ENCODE peak calls at places on chromosome 21, in nine cellular contexts. One of them, this sample, is unnamed.

GRCh38 chr21:34936874-34937563 is 112.1 kb downstream of the RUNX1 start:
- DNase-seq in AG09309: no peak
- DNase-seq in natural killer cell: no peak
- DNase-seq in astrocyte: no peak
- DNase-seq in fibroblast of lung: no peak
- DNase-seq in heart right ventricle: no peak
- DNase-seq in upper lobe of right lung: no peak
- DNase-seq in AG09319: no peak
- DNase-seq in heart left ventricle: no peak
- DNase-seq in this sample: no peak

GRCh38 chr21:38614558-38614957 is 116.3 kb upstream of the ERG start:
- DNase-seq in heart left ventricle: no peak
- DNase-seq in AG09319: no peak
- DNase-seq in AG09309: no peak
- DNase-seq in astrocyte: no peak
- DNase-seq in upper lobe of right lung: no peak
- DNase-seq in natural killer cell: no peak
- DNase-seq in heart right ventricle: no peak
- DNase-seq in fibroblast of lung: no peak
- DNase-seq in this sample: no peak

GRCh38 chr21:35071347-35071746 is 22.2 kb upstream of the RUNX1 start:
- DNase-seq in upper lobe of right lung: no peak
- DNase-seq in astrocyte: no peak
- DNase-seq in AG09319: no peak
- DNase-seq in AG09309: no peak
- DNase-seq in heart left ventricle: no peak
- DNase-seq in fibroblast of lung: no peak
- DNase-seq in natural killer cell: no peak
- DNase-seq in heart right ventricle: no peak
- DNase-seq in this sample: no peak

GRCh38 chr21:42193131-42193671 is 25.7 kb upstream of the ABCG1 start:
- DNase-seq in AG09309: no peak
- DNase-seq in AG09319: no peak
- DNase-seq in heart right ventricle: no peak
- DNase-seq in natural killer cell: peak
- DNase-seq in fibroblast of lung: peak
- DNase-seq in heart left ventricle: no peak
- DNase-seq in astrocyte: peak
- DNase-seq in upper lobe of right lung: no peak
- DNase-seq in this sample: no peak

GRCh38 chr21:38831526-38832467 is 26.1 kb downstream of the ETS2 start:
- DNase-seq in AG09319: peak
- DNase-seq in natural killer cell: peak
- DNase-seq in heart right ventricle: peak
- DNase-seq in fibroblast of lung: peak
- DNase-seq in AG09309: peak
- DNase-seq in upper lobe of right lung: no peak
- DNase-seq in heart left ventricle: peak
- DNase-seq in astrocyte: peak
- DNase-seq in this sample: peak

GRCh38 chr21:32626633-32627196 is 14.5 kb upstream of the CFAP298 start:
- DNase-seq in natural killer cell: no peak
- DNase-seq in upper lobe of right lung: no peak
- DNase-seq in heart right ventricle: no peak
- DNase-seq in fibroblast of lung: peak
- DNase-seq in AG09309: peak
- DNase-seq in heart left ventricle: no peak
- DNase-seq in astrocyte: peak
- DNase-seq in AG09319: peak
- DNase-seq in this sample: no peak

GRCh38 chr21:20617130-20617529 is 381.1 kb upstream of the NCAM2 start:
- DNase-seq in heart right ventricle: no peak
- DNase-seq in heart left ventricle: no peak
- DNase-seq in astrocyte: no peak
- DNase-seq in natural killer cell: no peak
- DNase-seq in fibroblast of lung: no peak
- DNase-seq in AG09309: no peak
- DNase-seq in upper lobe of right lung: no peak
- DNase-seq in AG09319: no peak
- DNase-seq in this sample: no peak

GRCh38 chr21:20822559-20823133 is 175.6 kb upstream of the NCAM2 start:
- DNase-seq in astrocyte: no peak
- DNase-seq in fibroblast of lung: no peak
- DNase-seq in upper lobe of right lung: no peak
- DNase-seq in natural killer cell: no peak
- DNase-seq in heart right ventricle: no peak
- DNase-seq in AG09309: no peak
- DNase-seq in AG09319: no peak
- DNase-seq in heart left ventricle: no peak
- DNase-seq in this sample: no peak

GRCh38 chr21:44348861-44349260 is 4.6 kb upstream of the TRPM2 start:
- DNase-seq in AG09319: no peak
- DNase-seq in astrocyte: no peak
- DNase-seq in heart right ventricle: no peak
- DNase-seq in natural killer cell: no peak
- DNase-seq in fibroblast of lung: no peak
- DNase-seq in heart left ventricle: no peak
- DNase-seq in AG09309: no peak
- DNase-seq in upper lobe of right lung: peak
- DNase-seq in this sample: no peak

GRCh38 chr21:17780539-17780938 is 38.6 kb downstream of the C21orf91 start:
- DNase-seq in heart right ventricle: no peak
- DNase-seq in AG09319: no peak
- DNase-seq in fibroblast of lung: peak
- DNase-seq in upper lobe of right lung: no peak
- DNase-seq in heart left ventricle: no peak
- DNase-seq in astrocyte: peak
- DNase-seq in AG09309: no peak
- DNase-seq in natural killer cell: no peak
- DNase-seq in this sample: peak

GRCh38 chr21:29155118-29155932 is 24.9 kb downstream of the MAP3K7CL start:
- DNase-seq in natural killer cell: no peak
- DNase-seq in fibroblast of lung: peak
- DNase-seq in AG09309: peak
- DNase-seq in astrocyte: peak
- DNase-seq in upper lobe of right lung: peak
- DNase-seq in AG09319: peak
- DNase-seq in heart left ventricle: peak
- DNase-seq in heart right ventricle: peak
- DNase-seq in this sample: no peak

GRCh38 chr21:25862596-25862995 is 127.8 kb downstream of the GABPA start:
- DNase-seq in fibroblast of lung: peak
- DNase-seq in heart left ventricle: no peak
- DNase-seq in heart right ventricle: no peak
- DNase-seq in AG09309: no peak
- DNase-seq in upper lobe of right lung: no peak
- DNase-seq in AG09319: no peak
- DNase-seq in natural killer cell: no peak
- DNase-seq in astrocyte: peak
- DNase-seq in this sample: peak

GRCh38 chr21:15343066-15343465 is 278.3 kb upstream of the NRIP1 start:
- DNase-seq in heart left ventricle: no peak
- DNase-seq in AG09309: no peak
- DNase-seq in upper lobe of right lung: no peak
- DNase-seq in heart right ventricle: no peak
- DNase-seq in AG09319: no peak
- DNase-seq in astrocyte: peak
- DNase-seq in fibroblast of lung: peak
- DNase-seq in natural killer cell: no peak
- DNase-seq in this sample: no peak

GRCh38 chr21:22096314-22096713 is 1098.1 kb downstream of the NCAM2 start:
- DNase-seq in heart left ventricle: no peak
- DNase-seq in natural killer cell: no peak
- DNase-seq in fibroblast of lung: no peak
- DNase-seq in AG09319: no peak
- DNase-seq in heart right ventricle: no peak
- DNase-seq in astrocyte: no peak
- DNase-seq in AG09309: no peak
- DNase-seq in upper lobe of right lung: no peak
- DNase-seq in this sample: no peak

GRCh38 chr21:38267991-38268858 is 11.4 kb downstream of the KCNJ15 start:
- DNase-seq in astrocyte: no peak
- DNase-seq in heart right ventricle: no peak
- DNase-seq in natural killer cell: no peak
- DNase-seq in fibroblast of lung: no peak
- DNase-seq in AG09319: no peak
- DNase-seq in heart left ventricle: no peak
- DNase-seq in AG09309: no peak
- DNase-seq in upper lobe of right lung: no peak
- DNase-seq in this sample: peak

GRCh38 chr21:35020446-35020845 is 28.7 kb downstream of the RUNX1 start:
- DNase-seq in AG09309: no peak
- DNase-seq in astrocyte: no peak
- DNase-seq in natural killer cell: no peak
- DNase-seq in fibroblast of lung: no peak
- DNase-seq in heart right ventricle: no peak
- DNase-seq in upper lobe of right lung: no peak
- DNase-seq in AG09319: no peak
- DNase-seq in heart left ventricle: no peak
- DNase-seq in this sample: no peak

GRCh38 chr21:16775056-16775455 is 737.8 kb upstream of the CXADR start:
- DNase-seq in heart right ventricle: no peak
- DNase-seq in upper lobe of right lung: no peak
- DNase-seq in fibroblast of lung: no peak
- DNase-seq in astrocyte: no peak
- DNase-seq in heart left ventricle: no peak
- DNase-seq in AG09309: no peak
- DNase-seq in AG09319: no peak
- DNase-seq in natural killer cell: no peak
- DNase-seq in this sample: no peak

GRCh38 chr21:37060296-37060695 is 12.6 kb downstream of the PIGP start:
- DNase-seq in natural killer cell: no peak
- DNase-seq in AG09309: peak
- DNase-seq in AG09319: peak
- DNase-seq in astrocyte: peak
- DNase-seq in heart right ventricle: peak
- DNase-seq in upper lobe of right lung: peak
- DNase-seq in fibroblast of lung: peak
- DNase-seq in heart left ventricle: peak
- DNase-seq in this sample: no peak
- TF ChIP-seq CTCF in natural killer cell: no peak
- TF ChIP-seq CTCF in AG09309: peak
- TF ChIP-seq CTCF in AG09319: peak
- TF ChIP-seq CTCF in astrocyte: peak
- TF ChIP-seq CTCF in heart right ventricle: peak
- TF ChIP-seq CTCF in upper lobe of right lung: no peak
- TF ChIP-seq CTCF in fibroblast of lung: peak
- TF ChIP-seq CTCF in heart left ventricle: no peak
- TF ChIP-seq CTCF in this sample: no peak

DNA sequence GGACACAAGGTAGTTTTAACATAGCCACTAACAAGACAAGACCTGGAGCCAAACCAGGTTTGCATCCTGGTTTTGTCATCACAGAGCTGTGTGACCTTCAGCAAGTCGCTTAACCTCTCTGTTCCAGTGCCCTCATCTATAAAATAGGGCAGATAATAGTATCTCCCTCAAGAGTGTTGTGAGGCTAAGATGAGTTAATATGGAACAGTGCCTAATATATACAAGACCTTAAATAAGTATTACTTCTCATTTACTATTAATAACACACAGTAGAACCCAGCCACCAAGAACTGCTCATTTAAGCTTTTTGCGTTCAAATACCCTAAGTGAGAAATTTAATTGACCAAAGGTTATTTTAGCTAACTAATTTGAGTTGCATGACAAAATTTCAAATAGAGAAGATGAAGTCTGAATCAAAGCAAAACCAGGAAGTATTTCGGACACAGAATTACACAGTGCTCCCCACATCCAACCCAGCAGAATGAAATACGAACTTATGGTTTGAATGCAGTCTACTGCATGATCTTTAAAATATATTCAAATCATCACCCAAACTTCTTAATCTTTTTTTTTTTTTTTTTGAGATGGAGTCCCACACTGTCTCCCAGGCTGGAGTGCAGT is 123.9 kb upstream of the KRTAP19-8 start:
- DNase-seq in fibroblast of lung: no peak
- DNase-seq in AG09319: no peak
- DNase-seq in heart right ventricle: no peak
- DNase-seq in heart left ventricle: no peak
- DNase-seq in astrocyte: no peak
- DNase-seq in upper lobe of right lung: no peak
- DNase-seq in AG09309: no peak
- DNase-seq in natural killer cell: no peak
- DNase-seq in this sample: no peak
- TF ChIP-seq CTCF in fibroblast of lung: no peak
- TF ChIP-seq CTCF in AG09319: no peak
- TF ChIP-seq CTCF in heart right ventricle: no peak
- TF ChIP-seq CTCF in heart left ventricle: no peak
- TF ChIP-seq CTCF in astrocyte: no peak
- TF ChIP-seq CTCF in upper lobe of right lung: no peak
- TF ChIP-seq CTCF in AG09309: no peak
- TF ChIP-seq CTCF in natural killer cell: no peak
- TF ChIP-seq CTCF in this sample: no peak

DNA sequence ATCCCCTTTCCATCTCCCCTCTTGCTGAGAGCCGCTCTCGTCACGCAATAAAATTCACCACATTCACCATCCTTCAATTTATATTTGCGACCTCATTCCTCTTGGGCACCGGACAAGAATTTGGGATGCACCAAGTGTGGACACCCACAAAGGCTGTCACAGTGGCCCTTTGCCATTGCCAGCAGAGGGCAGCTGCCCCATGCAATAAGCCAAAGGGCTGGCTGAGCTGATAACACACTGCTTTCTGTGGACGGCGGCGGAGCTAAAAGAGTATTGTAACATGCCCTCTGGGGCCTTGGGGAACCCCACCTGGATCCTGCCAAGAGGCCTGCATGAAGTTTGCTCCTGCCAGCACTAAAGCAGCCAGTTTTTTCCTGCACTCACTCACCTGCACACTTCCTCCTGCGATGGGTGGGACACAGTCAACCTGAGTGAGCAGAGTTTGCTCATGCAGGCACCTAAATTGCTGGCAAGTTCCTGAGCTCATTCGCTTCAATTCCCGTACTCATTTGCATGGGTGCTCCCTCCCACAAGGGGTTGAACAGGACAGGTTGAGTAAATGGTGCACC is 792.3 kb upstream of the ADAMTS5 start:
- DNase-seq in AG09319: no peak
- DNase-seq in AG09309: no peak
- DNase-seq in upper lobe of right lung: peak
- DNase-seq in astrocyte: no peak
- DNase-seq in fibroblast of lung: no peak
- DNase-seq in natural killer cell: no peak
- DNase-seq in heart right ventricle: peak
- DNase-seq in heart left ventricle: peak
- DNase-seq in this sample: no peak
- TF ChIP-seq CTCF in AG09319: peak
- TF ChIP-seq CTCF in AG09309: peak
- TF ChIP-seq CTCF in upper lobe of right lung: peak
- TF ChIP-seq CTCF in astrocyte: no peak
- TF ChIP-seq CTCF in fibroblast of lung: no peak
- TF ChIP-seq CTCF in natural killer cell: no peak
- TF ChIP-seq CTCF in heart right ventricle: peak
- TF ChIP-seq CTCF in heart left ventricle: peak
- TF ChIP-seq CTCF in this sample: no peak

DNA sequence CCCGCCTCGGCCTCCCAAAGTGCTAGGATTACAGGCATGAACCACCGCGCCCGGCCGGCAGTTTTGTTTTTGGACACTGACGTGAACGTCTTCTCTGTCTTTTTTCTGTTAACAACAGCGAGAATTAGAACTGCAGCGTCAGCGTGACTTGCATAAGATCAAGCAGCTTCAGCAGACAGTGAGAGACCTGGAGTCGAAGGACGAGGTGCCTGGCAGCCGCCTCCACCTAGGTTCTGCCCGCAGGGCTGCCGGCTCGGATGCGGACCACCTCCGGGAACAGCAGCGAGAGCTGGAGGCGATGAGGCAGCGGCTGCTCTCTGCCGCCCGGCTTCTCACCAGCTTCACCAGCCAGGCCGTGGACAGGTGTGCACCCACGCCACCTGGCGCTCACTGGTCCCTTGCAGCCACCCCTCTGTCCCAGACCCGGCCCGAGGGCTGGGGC is 22.9 kb upstream of the DIP2A start:
- DNase-seq in AG09319: no peak
- DNase-seq in heart right ventricle: no peak
- DNase-seq in natural killer cell: no peak
- DNase-seq in fibroblast of lung: no peak
- DNase-seq in heart left ventricle: no peak
- DNase-seq in AG09309: no peak
- DNase-seq in upper lobe of right lung: no peak
- DNase-seq in astrocyte: no peak
- DNase-seq in this sample: no peak
- TF ChIP-seq CTCF in AG09319: no peak
- TF ChIP-seq CTCF in heart right ventricle: no peak
- TF ChIP-seq CTCF in natural killer cell: no peak
- TF ChIP-seq CTCF in fibroblast of lung: no peak
- TF ChIP-seq CTCF in heart left ventricle: no peak
- TF ChIP-seq CTCF in AG09309: no peak
- TF ChIP-seq CTCF in upper lobe of right lung: no peak
- TF ChIP-seq CTCF in astrocyte: no peak
- TF ChIP-seq CTCF in this sample: no peak